ENCODE peak calls at places on chromosomes 12 and 14, in nine cellular contexts. One of them, this sample, is unnamed.

GRCh38 chr12:28563286-28563685 is 373.0 kb downstream of the CCDC91 start:
- DNase-seq in A549: no peak
- DNase-seq in naive thymus-derived CD8-positive, alpha-beta T cell: no peak
- DNase-seq in NCI-H2081 treated with DMSO at 0.1 percent for 48 hours: no peak
- DNase-seq in stimulated activated CD4-positive, alpha-beta T cell treated with anti-CD3 and anti-CD28 coated beads, Interleukin-1b, Interleukin-23, amount 100 ng/mL, for 48 hours: no peak
- DNase-seq in T47D: no peak
- DNase-seq in GM18507: no peak
- DNase-seq in central memory CD4-positive, alpha-beta T cell: no peak
- DNase-seq in WTC11: no peak
- DNase-seq in this sample: no peak

GRCh38 chr12:28059220-28059619 is 86.7 kb upstream of the PTHLH start:
- DNase-seq in A549: no peak
- DNase-seq in naive thymus-derived CD8-positive, alpha-beta T cell: no peak
- DNase-seq in NCI-H2081 treated with DMSO at 0.1 percent for 48 hours: no peak
- DNase-seq in stimulated activated CD4-positive, alpha-beta T cell treated with anti-CD3 and anti-CD28 coated beads, Interleukin-1b, Interleukin-23, amount 100 ng/mL, for 48 hours: no peak
- DNase-seq in T47D: no peak
- DNase-seq in GM18507: no peak
- DNase-seq in central memory CD4-positive, alpha-beta T cell: no peak
- DNase-seq in WTC11: no peak
- DNase-seq in this sample: no peak

GRCh38 chr14:59126714-59127436 is 61.6 kb upstream of the DAAM1 start:
- DNase-seq in A549: peak
- DNase-seq in naive thymus-derived CD8-positive, alpha-beta T cell: peak
- DNase-seq in NCI-H2081 treated with DMSO at 0.1 percent for 48 hours: no peak
- DNase-seq in stimulated activated CD4-positive, alpha-beta T cell treated with anti-CD3 and anti-CD28 coated beads, Interleukin-1b, Interleukin-23, amount 100 ng/mL, for 48 hours: peak
- DNase-seq in T47D: peak
- DNase-seq in GM18507: peak
- DNase-seq in central memory CD4-positive, alpha-beta T cell: peak
- DNase-seq in WTC11: no peak
- DNase-seq in this sample: peak

GRCh38 chr14:23299558-23299957 is 3.1 kb downstream of the PPP1R3E start:
- DNase-seq in A549: peak
- DNase-seq in naive thymus-derived CD8-positive, alpha-beta T cell: peak
- DNase-seq in NCI-H2081 treated with DMSO at 0.1 percent for 48 hours: no peak
- DNase-seq in stimulated activated CD4-positive, alpha-beta T cell treated with anti-CD3 and anti-CD28 coated beads, Interleukin-1b, Interleukin-23, amount 100 ng/mL, for 48 hours: no peak
- DNase-seq in T47D: peak
- DNase-seq in GM18507: no peak
- DNase-seq in central memory CD4-positive, alpha-beta T cell: peak
- DNase-seq in WTC11: no peak
- DNase-seq in this sample: no peak

GRCh38 chr14:99236386-99237133 is 35.4 kb downstream of the BCL11B start:
- DNase-seq in A549: no peak
- DNase-seq in naive thymus-derived CD8-positive, alpha-beta T cell: no peak
- DNase-seq in NCI-H2081 treated with DMSO at 0.1 percent for 48 hours: no peak
- DNase-seq in stimulated activated CD4-positive, alpha-beta T cell treated with anti-CD3 and anti-CD28 coated beads, Interleukin-1b, Interleukin-23, amount 100 ng/mL, for 48 hours: no peak
- DNase-seq in T47D: no peak
- DNase-seq in GM18507: no peak
- DNase-seq in central memory CD4-positive, alpha-beta T cell: no peak
- DNase-seq in WTC11: no peak
- DNase-seq in this sample: no peak

GRCh38 chr14:85468815-85469214 is 61.1 kb upstream of the FLRT2 start:
- DNase-seq in A549: no peak
- DNase-seq in naive thymus-derived CD8-positive, alpha-beta T cell: no peak
- DNase-seq in NCI-H2081 treated with DMSO at 0.1 percent for 48 hours: no peak
- DNase-seq in stimulated activated CD4-positive, alpha-beta T cell treated with anti-CD3 and anti-CD28 coated beads, Interleukin-1b, Interleukin-23, amount 100 ng/mL, for 48 hours: no peak
- DNase-seq in T47D: no peak
- DNase-seq in GM18507: no peak
- DNase-seq in central memory CD4-positive, alpha-beta T cell: no peak
- DNase-seq in WTC11: no peak
- DNase-seq in this sample: no peak

GRCh38 chr12:49365542-49365941 is 1.7 kb upstream of the SPATS2 start:
- DNase-seq in A549: no peak
- DNase-seq in naive thymus-derived CD8-positive, alpha-beta T cell: no peak
- DNase-seq in NCI-H2081 treated with DMSO at 0.1 percent for 48 hours: no peak
- DNase-seq in stimulated activated CD4-positive, alpha-beta T cell treated with anti-CD3 and anti-CD28 coated beads, Interleukin-1b, Interleukin-23, amount 100 ng/mL, for 48 hours: no peak
- DNase-seq in T47D: no peak
- DNase-seq in GM18507: no peak
- DNase-seq in central memory CD4-positive, alpha-beta T cell: no peak
- DNase-seq in WTC11: no peak
- DNase-seq in this sample: no peak

GRCh38 chr12:109529618-109530300 is 43.5 kb downstream of the MMAB start:
- DNase-seq in A549: no peak
- DNase-seq in naive thymus-derived CD8-positive, alpha-beta T cell: no peak
- DNase-seq in NCI-H2081 treated with DMSO at 0.1 percent for 48 hours: no peak
- DNase-seq in stimulated activated CD4-positive, alpha-beta T cell treated with anti-CD3 and anti-CD28 coated beads, Interleukin-1b, Interleukin-23, amount 100 ng/mL, for 48 hours: no peak
- DNase-seq in T47D: no peak
- DNase-seq in GM18507: no peak
- DNase-seq in central memory CD4-positive, alpha-beta T cell: no peak
- DNase-seq in WTC11: no peak
- DNase-seq in this sample: no peak

GRCh38 chr12:37672655-37673260 is 643.8 kb upstream of the ALG10B start:
- DNase-seq in A549: peak
- DNase-seq in naive thymus-derived CD8-positive, alpha-beta T cell: no peak
- DNase-seq in NCI-H2081 treated with DMSO at 0.1 percent for 48 hours: no peak
- DNase-seq in stimulated activated CD4-positive, alpha-beta T cell treated with anti-CD3 and anti-CD28 coated beads, Interleukin-1b, Interleukin-23, amount 100 ng/mL, for 48 hours: no peak
- DNase-seq in T47D: no peak
- DNase-seq in GM18507: no peak
- DNase-seq in central memory CD4-positive, alpha-beta T cell: no peak
- DNase-seq in WTC11: no peak
- DNase-seq in this sample: no peak

GRCh38 chr12:87311206-87311605 is 718.0 kb downstream of the C12orf50 start:
- DNase-seq in A549: no peak
- DNase-seq in naive thymus-derived CD8-positive, alpha-beta T cell: no peak
- DNase-seq in NCI-H2081 treated with DMSO at 0.1 percent for 48 hours: no peak
- DNase-seq in stimulated activated CD4-positive, alpha-beta T cell treated with anti-CD3 and anti-CD28 coated beads, Interleukin-1b, Interleukin-23, amount 100 ng/mL, for 48 hours: no peak
- DNase-seq in T47D: no peak
- DNase-seq in GM18507: no peak
- DNase-seq in central memory CD4-positive, alpha-beta T cell: no peak
- DNase-seq in WTC11: no peak
- DNase-seq in this sample: no peak

This sample was measured in activated naive CD4-positive, alpha-beta T cell treated with Interleukin-2 at 50 U/mL for 16 hours.